ENCODE peak calls at places on chromosome 14, in four cellular contexts. Y, M, A and V are unnamed samples.

GRCh38 chr14:24066490-24067132 is 4.8 kb upstream of the CPNE6 start:
- DNase-seq in Y (no peak), M (no peak), A (no peak), V (no peak)

GRCh38 chr14:91283666-91284065 is 39.2 kb upstream of the GPR68 start:
- DNase-seq in A (no peak), Y (no peak), M (no peak), V (no peak)

GRCh38 chr14:97290065-97290464 is 492.9 kb downstream of the VRK1 start:
- DNase-seq in A (no peak), M (no peak), Y (no peak), V (no peak)

GRCh38 chr14:81401420-81402122 is 1.4 kb upstream of the STON2 start:
- DNase-seq in A (no peak), Y (no peak), M (peak; percentile 7), V (peak; percentile 49)

GRCh38 chr14:51095854-51096823 is 1.2 kb upstream of the TRIM9 start:
- DNase-seq in M (no peak), A (no peak), Y (no peak), V (peak; percentile 28)

GRCh38 chr14:76687611-76688372 is 73.5 kb upstream of the VASH1 start:
- DNase-seq in A (no peak), M (no peak), Y (no peak), V (no peak)

GRCh38 chr14:59332727-59333126 is 132.5 kb downstream of the GPR135 start:
- DNase-seq in Y (no peak), A (no peak), M (no peak), V (no peak)

GRCh38 chr14:58491593-58491992 is 64.1 kb downstream of the KIAA0586 start:
- DNase-seq in A (no peak), Y (no peak), M (no peak), V (no peak)

GRCh38 chr14:101878222-101879211 is 85.9 kb upstream of the DYNC1H1 start:
- DNase-seq in A (no peak), Y (no peak), M (peak; percentile 57), V (no peak)

GRCh38 chr14:35509846-35510245 is 24.1 kb upstream of the INSM2 start:
- DNase-seq in Y (no peak), M (no peak), A (no peak), V (no peak)

GRCh38 chr14:86038401-86038985 is 508.5 kb downstream of the FLRT2 start:
- DNase-seq in A (peak; percentile 3), Y (no peak), M (no peak), V (peak; percentile 17)

GRCh38 chr14:90091393-90091792 is 29.6 kb downstream of the KCNK13 start:
- DNase-seq in A (no peak), M (no peak), Y (no peak), V (no peak)

GRCh38 chr14:59869381-59870255 is 958 bp downstream of the RTN1 start:
- DNase-seq in M (peak; percentile 2), Y (no peak), A (no peak), V (no peak)

GRCh38 chr14:53951661-53952265 is 4.9 kb downstream of the BMP4 start:
- DNase-seq in A (no peak), Y (no peak), M (no peak), V (no peak)

GRCh38 chr14:29805415-29806123 is 122.1 kb downstream of the PRKD1 start:
- DNase-seq in Y (no peak), M (no peak), A (no peak), V (peak; percentile 40)

GRCh38 chr14:20873370-20874177 is 17.6 kb upstream of the RNASE3 start:
- DNase-seq in Y (peak; percentile 57), A (peak; percentile 81), M (peak; percentile 71), V (peak; percentile 56)

GRCh38 chr14:71824816-71825215 is 107.4 kb upstream of the RGS6 start:
- DNase-seq in Y (no peak), M (no peak), A (no peak), V (no peak)

GRCh38 chr14:81400852-81401251 is 728 bp upstream of the STON2 start:
- DNase-seq in Y (no peak), M (no peak), A (peak; percentile 15), V (peak; percentile 92)